ENCODE peak calls at places on chromosomes 5 and 9, in seven cellular contexts. J, P, K, X, T, H and Y are unnamed samples.

GRCh38 chr9:1759009-1759408 is 256.1 kb upstream of the SMARCA2 start:
- DNase-seq in J (peak; percentile 32), P (peak; percentile 51), K (no peak), X (no peak), T (no peak), H (no peak), Y (no peak)

GRCh38 chr9:87792831-87793288 is 66.9 kb downstream of the CTSL start:
- DNase-seq in J (peak; percentile 47), P (peak; percentile 72), K (peak; percentile 43), X (no peak), T (no peak), H (peak; percentile 95), Y (peak; percentile 94)

GRCh38 chr9:74570879-74571512 is 73.9 kb downstream of the RORB start:
- DNase-seq in J (no peak), P (peak; percentile 35), K (peak; percentile 40), X (peak; percentile 14), T (no peak), H (peak; percentile 28), Y (peak; percentile 39)

GRCh38 chr9:70486127-70486526 is 71.7 kb upstream of the KLF9 start:
- DNase-seq in J (no peak), P (no peak), K (no peak), X (no peak), T (no peak), H (no peak), Y (no peak)

GRCh38 chr5:68505917-68506860 is 290.6 kb downstream of the PIK3R1 start:
- DNase-seq in J (no peak), P (no peak), K (peak; percentile 67), X (peak; percentile 1), T (no peak), H (no peak), Y (peak; percentile 77)

GRCh38 chr5:146111409-146111808 is 6.0 kb upstream of the PLAC8L1 start:
- DNase-seq in J (no peak), P (no peak), K (no peak), X (no peak), T (no peak), H (no peak), Y (no peak)

GRCh38 chr5:128053291-128053954 is 30.1 kb upstream of the SLC12A2 start:
- DNase-seq in J (no peak), P (no peak), K (peak; percentile 46), X (no peak), T (no peak), H (no peak), Y (peak; percentile 6)

GRCh38 chr5:67315082-67315801 is 118.6 kb upstream of the CD180 start:
- DNase-seq in J (peak; percentile 28), P (peak; percentile 25), K (peak; percentile 59), X (peak; percentile 14), T (no peak), H (no peak), Y (peak; percentile 36)

GRCh38 chr5:88690619-88691560 is 192.1 kb downstream of the MEF2C start:
- DNase-seq in J (peak; percentile 82), P (peak; percentile 83), K (peak; percentile 50), X (no peak), T (no peak), H (peak; percentile 8), Y (peak; percentile 72)

GRCh38 chr5:156473271-156473935 is 146.4 kb downstream of the SGCD start:
- DNase-seq in J (no peak), P (no peak), K (peak; percentile 66), X (no peak), T (no peak), H (no peak), Y (peak; percentile 75)

GRCh38 chr5:78929833-78930232 is 55.3 kb downstream of the ARSB start:
- DNase-seq in J (no peak), P (no peak), K (no peak), X (no peak), T (no peak), H (no peak), Y (no peak)

GRCh38 chr9:1454211-1454979 is 404.2 kb downstream of the DMRT2 start:
- DNase-seq in J (no peak), P (no peak), K (no peak), X (no peak), T (no peak), H (no peak), Y (no peak)

DNA sequence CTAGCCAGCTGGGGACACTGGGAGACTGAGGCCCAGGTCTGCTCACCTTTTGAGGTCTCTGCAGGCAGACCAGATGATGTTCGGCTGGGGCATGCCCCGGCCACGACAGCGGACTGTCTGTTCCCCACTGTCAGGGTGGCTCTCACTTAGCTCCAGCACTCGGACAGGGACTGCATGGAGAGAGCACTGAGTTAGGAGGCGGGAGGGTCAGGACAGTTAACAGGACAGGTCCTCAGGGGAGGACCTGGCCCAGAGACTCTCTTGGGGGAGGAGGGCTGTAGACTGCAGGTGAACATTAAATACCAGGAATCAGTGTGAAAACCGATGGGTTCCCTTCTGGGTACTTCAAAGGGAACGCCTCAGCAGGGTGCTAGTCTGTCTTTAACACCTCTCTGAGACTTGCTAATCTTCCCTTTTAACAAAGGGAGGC is 25.1 kb downstream of the PDGFRB start:
- DNase-seq in J (peak; percentile 81), P (peak; percentile 98), K (no peak), X (no peak), T (no peak), H (no peak), Y (no peak)
- H3K4me1 ChIP-seq in J (no peaks in the 10 kb centered on the region), P (peaks cover 22% of the 10 kb centered on the region), K (peaks cover 33% of the 10 kb centered on the region), X (peaks cover 4% of the 10 kb centered on the region), T (peaks cover 12% of the 10 kb centered on the region), H (no peaks in the 10 kb centered on the region), Y (peaks cover 27% of the 10 kb centered on the region)

DNA sequence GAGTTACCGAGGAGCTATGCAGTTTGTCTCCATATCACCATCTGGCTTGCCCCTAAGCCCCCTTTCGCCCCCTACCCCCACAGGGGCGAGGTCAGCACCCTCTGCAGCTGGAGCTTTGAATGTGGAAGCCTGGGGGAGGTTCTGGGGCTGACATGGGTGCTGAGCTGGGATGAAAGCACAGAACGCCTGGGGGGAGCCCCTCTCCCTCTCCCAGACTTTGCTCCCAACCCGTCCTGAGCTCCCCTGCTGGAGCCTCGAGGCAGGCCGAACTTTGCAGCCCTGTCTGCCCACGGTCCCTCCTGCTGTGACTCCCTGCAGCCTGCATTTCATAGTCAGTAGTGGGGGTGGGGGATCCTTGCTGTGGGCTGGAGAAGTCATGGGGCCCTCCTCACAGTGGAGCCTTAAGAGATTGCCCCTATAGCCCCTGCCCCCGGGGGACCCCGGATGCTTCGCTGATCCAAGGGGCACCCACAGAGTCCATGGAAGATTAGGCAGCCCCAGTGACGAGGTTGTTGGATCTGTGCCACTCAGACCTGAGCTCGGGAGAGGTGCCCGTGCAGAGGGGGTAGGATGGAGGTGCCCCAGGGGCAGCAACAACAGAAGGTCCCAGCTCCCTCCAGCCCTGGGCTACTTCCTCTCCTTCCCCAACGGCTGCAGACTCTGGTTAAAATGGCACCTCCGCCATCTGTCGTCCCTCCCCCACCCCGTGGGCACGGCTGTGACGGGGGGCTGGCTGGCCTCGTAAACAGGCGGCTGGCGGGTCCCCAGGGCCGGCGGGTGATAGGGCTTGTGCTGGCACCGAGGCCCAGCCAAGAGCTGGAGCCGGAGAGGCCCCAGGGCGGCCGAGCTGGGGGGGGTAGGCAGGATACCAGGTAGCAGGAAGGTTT is 162.0 kb downstream of the C9orf50 start:
- DNase-seq in J (no peak), P (peak; percentile 44), K (no peak), X (no peak), T (no peak), H (no peak), Y (no peak)
- H2BK5ac ChIP-seq in J (no peak overlapping the region), P (no peak overlapping the region), K (no peak overlapping the region), X (peak overlapping the region; percentile 93), T (peak overlapping the region; percentile 73), H (peak overlapping the region; percentile 75), Y (peak overlapping the region; percentile 82)

GRCh38 chr5:14240366-14240765 is 97.2 kb downstream of the TRIO start:
- DNase-seq in J (no peak), P (no peak), K (peak; percentile 59), X (no peak), T (no peak), H (no peak), Y (no peak)

GRCh38 chr5:14244721-14245518 is 101.8 kb downstream of the TRIO start:
- DNase-seq in J (no peak), P (no peak), K (peak; percentile 76), X (no peak), T (no peak), H (no peak), Y (no peak)

GRCh38 chr5:14243768-14244167 is 100.6 kb downstream of the TRIO start:
- DNase-seq in J (no peak), P (no peak), K (no peak), X (no peak), T (no peak), H (no peak), Y (no peak)

GRCh38 chr5:14242447-14242846 is 99.3 kb downstream of the TRIO start:
- DNase-seq in J (no peak), P (no peak), K (no peak), X (no peak), T (no peak), H (no peak), Y (no peak)

DNA sequence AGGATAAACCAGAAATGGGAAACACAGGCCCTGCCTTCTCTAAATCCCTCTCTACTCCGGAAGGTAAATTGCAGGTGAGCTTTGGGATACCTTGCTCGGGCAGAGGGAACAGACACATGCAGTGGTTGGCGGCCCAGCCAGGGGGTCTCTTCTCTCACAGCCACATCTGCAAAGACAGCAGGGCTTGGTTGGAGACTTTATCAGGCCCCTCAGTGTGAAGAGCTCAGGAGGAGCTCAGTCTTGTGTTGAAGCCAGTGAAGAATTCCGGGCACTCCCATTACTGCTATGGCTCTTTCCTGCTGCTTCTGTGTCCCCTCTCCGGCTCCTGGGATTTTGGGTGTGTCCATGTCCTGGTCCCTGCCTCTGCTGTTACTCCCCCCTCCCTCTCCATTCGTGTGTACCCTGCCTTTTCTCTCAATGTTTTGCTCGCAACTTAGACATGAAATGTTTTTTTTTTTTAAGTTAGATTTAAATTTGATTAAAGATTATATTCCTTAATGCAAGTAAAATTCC is 99.8 kb downstream of the TRIO start:
- DNase-seq in J (no peak), P (peak; percentile 81), K (no peak), X (no peak), T (no peak), H (no peak), Y (no peak)
- H3K4me1 ChIP-seq in J (peaks cover 9% of the 10 kb centered on the region), P (peaks cover 14% of the 10 kb centered on the region), K (peaks cover 46% of the 10 kb centered on the region), X (peaks cover 37% of the 10 kb centered on the region), T (peaks cover 27% of the 10 kb centered on the region), H (peaks cover 13% of the 10 kb centered on the region), Y (peaks cover 30% of the 10 kb centered on the region)

GRCh38 chr9:95644377-95644776 is 127.6 kb upstream of the PTCH1 start:
- DNase-seq in J (no peak), P (no peak), K (peak; percentile 15), X (no peak), T (no peak), H (no peak), Y (no peak)

GRCh38 chr9:95645579-95645978 is 128.8 kb upstream of the PTCH1 start:
- DNase-seq in J (no peak), P (no peak), K (no peak), X (no peak), T (no peak), H (no peak), Y (no peak)

GRCh38 chr9:95645992-95646391 is 129.2 kb upstream of the PTCH1 start:
- DNase-seq in J (no peak), P (no peak), K (no peak), X (no peak), T (no peak), H (no peak), Y (no peak)

GRCh38 chr9:95641591-95641990 is 124.8 kb upstream of the PTCH1 start:
- DNase-seq in J (no peak), P (no peak), K (no peak), X (no peak), T (no peak), H (no peak), Y (no peak)

DNA sequence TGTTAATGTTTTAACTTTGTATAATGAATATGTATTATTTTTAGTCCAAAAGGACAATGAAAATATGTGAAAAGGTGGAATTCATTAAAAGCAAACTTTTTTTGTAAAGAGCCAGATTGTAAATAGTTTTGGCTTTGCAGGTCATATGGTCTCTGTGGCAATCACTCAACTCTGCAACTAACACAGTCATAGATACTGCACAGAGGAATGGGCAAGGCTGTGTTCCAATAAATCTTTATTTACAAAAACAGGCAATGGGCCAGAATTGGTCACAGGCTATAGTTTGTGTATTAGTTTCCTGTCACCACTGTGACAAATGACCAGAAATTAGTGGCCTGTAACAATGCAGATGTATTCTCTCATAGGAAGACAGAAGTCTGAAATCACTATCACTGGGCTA is 125.4 kb upstream of the PTCH1 start:
- DNase-seq in J (no peak), P (no peak), K (no peak), X (no peak), T (no peak), H (no peak), Y (no peak)
- H2BK5ac ChIP-seq in J (no peak overlapping the region), P (no peak overlapping the region), K (no peak overlapping the region), X (no peak overlapping the region), T (no peak overlapping the region), H (no peak overlapping the region), Y (no peak overlapping the region)